ENCODE peak calls at places on chromosome 10, in four cellular contexts. E is uterus, B is HCT116, C is upper lobe of left lung. U is an unnamed sample.

GRCh38 chr10:75035975-75036708 is 75.3 kb upstream of the SAMD8 start:
- DNase-seq in C (no peak), B (no peak), E (no peak), U (no peak)

GRCh38 chr10:96910488-96911395 is 78.6 kb downstream of the LCOR start:
- DNase-seq in B (peak), C (no peak), E (no peak), U (no peak)

GRCh38 chr10:28250782-28251181 is 52.1 kb downstream of the MPP7 start:
- DNase-seq in E (no peak), B (no peak), C (no peak), U (no peak)

GRCh38 chr10:114172776-114173555 is 1.0 kb downstream of the CCDC186 start:
- DNase-seq in C (no peak), B (no peak), E (no peak), U (no peak)

GRCh38 chr10:33122014-33122788 is 164.2 kb upstream of the ITGB1 start:
- DNase-seq in E (no peak), C (no peak), B (no peak), U (no peak)

GRCh38 chr10:109992485-109992884 is 15.3 kb upstream of the ADD3 start:
- DNase-seq in C (no peak), B (no peak), E (no peak), U (no peak)

GRCh38 chr10:106169241-106169640 is 995.3 kb downstream of the SORCS1 start:
- DNase-seq in B (no peak), E (no peak), C (no peak), U (no peak)

GRCh38 chr10:77835669-77836086 is 90.9 kb downstream of the DLG5 start:
- DNase-seq in B (no peak), E (no peak), C (no peak), U (no peak)

GRCh38 chr10:80718024-80718423 is 180.3 kb downstream of the SH2D4B start:
- DNase-seq in B (no peak), C (no peak), E (no peak), U (no peak)

GRCh38 chr10:119595715-119596515 is 849 bp downstream of the TIAL1 start:
- DNase-seq in B (no peak), C (peak), E (peak), U (peak)

GRCh38 chr10:110818311-110819257 is 53.1 kb upstream of the PDCD4 start:
- DNase-seq in B (no peak), C (no peak), E (no peak), U (no peak)

GRCh38 chr10:118827466-118828155 is 72.8 kb upstream of the CACUL1 start:
- DNase-seq in B (no peak), E (no peak), C (no peak), U (peak)

GRCh38 chr10:126315471-126316177 is 72.7 kb downstream of the ADAM12 start:
- DNase-seq in B (no peak), E (no peak), C (no peak), U (no peak)

GRCh38 chr10:129761166-129761565 is 202.9 kb downstream of the EBF3 start:
- DNase-seq in C (peak), B (no peak), E (peak), U (no peak)

GRCh38 chr10:103842605-103843004 is 12.8 kb downstream of the SH3PXD2A start:
- DNase-seq in E (no peak), B (no peak), C (no peak), U (no peak)

GRCh38 chr10:7547825-7548224 is 118.9 kb downstream of the ITIH5 start:
- DNase-seq in E (no peak), B (no peak), C (no peak), U (no peak)

GRCh38 chr10:92735938-92736337 is 46.2 kb downstream of the HHEX start:
- DNase-seq in E (no peak), B (no peak), C (no peak), U (no peak)

GRCh38 chr10:51389415-51390342 is 309.7 kb downstream of the CSTF2T start:
- DNase-seq in C (no peak), E (peak), B (peak), U (peak)

GRCh38 chr10:60123668-60124067 is 217.3 kb upstream of the CCDC6 start:
- DNase-seq in B (no peak), C (no peak), E (no peak), U (no peak)

GRCh38 chr10:1662361-1663025 is 74.8 kb downstream of the ADARB2 start:
- DNase-seq in E (no peak), B (no peak), C (no peak), U (peak)

GRCh38 chr10:43075612-43076003 is 1.3 kb upstream of the RET start:
- DNase-seq in C (peak), B (peak), E (no peak), U (no peak)

GRCh38 chr10:14476641-14477407 is 146.1 kb upstream of the FRMD4A start:
- DNase-seq in E (no peak), C (no peak), B (no peak), U (no peak)

GRCh38 chr10:28818645-28819036 is 141.3 kb downstream of the BAMBI start:
- DNase-seq in C (no peak), B (no peak), E (no peak), U (no peak)

GRCh38 chr10:125097409-125098070 is 62.8 kb downstream of the CTBP2 start:
- DNase-seq in B (no peak), C (no peak), E (no peak), U (no peak)

GRCh38 chr10:124657806-124658205 is 86.4 kb downstream of the FAM53B start:
- DNase-seq in C (no peak), B (no peak), E (no peak), U (no peak)

GRCh38 chr10:23437987-23438546 is 808 bp upstream of the OTUD1 start:
- DNase-seq in C (peak), B (no peak), E (no peak), U (no peak)

GRCh38 chr10:4677296-4678021 is 148.5 kb upstream of the AKR1E2 start:
- DNase-seq in E (no peak), C (no peak), B (no peak), U (no peak)
- H3K27ac ChIP-seq in E (peak), C (peak), B (no peak), U (no peak)

DNA sequence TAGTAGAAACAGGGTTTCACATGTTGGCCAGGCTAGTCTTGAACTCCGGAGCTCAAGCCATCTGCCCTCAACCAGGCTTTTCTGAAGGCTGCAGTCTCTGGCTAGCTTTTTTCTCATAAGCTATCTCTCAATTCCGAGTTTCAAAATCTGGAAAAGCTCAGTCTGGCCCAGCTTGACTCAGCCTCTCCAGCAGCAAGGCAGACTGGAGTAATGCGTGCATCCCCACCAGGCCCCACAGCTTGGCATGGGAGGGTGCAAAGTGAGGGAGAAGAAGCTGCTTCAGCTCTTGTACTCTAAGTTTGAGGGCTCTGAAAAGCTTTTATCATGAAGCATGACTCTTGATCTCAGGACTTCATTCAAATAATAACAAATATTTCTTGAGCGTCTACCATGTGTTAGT is 4.8 kb downstream of the DHTKD1 start:
- DNase-seq in C (no peak), B (no peak), E (no peak), U (no peak)
- H3K4me3 ChIP-seq in C (no peak), B (no peak), E (no peak), U (no peak)

GRCh38 chr10:98088186-98088971 is 46.1 kb upstream of the R3HCC1L start:
- DNase-seq in C (no peak), B (no peak), E (no peak), U (no peak)
- TF ChIP-seq POLR2A in C (no peak), B (no peak), E (no peak), U (no peak)

GRCh38 chr10:6306917-6307316 is 104.2 kb downstream of the PFKFB3 start:
- DNase-seq in B (no peak), C (no peak), E (no peak), U (no peak)

GRCh38 chr10:6300784-6301180 is 98.0 kb downstream of the PFKFB3 start:
- DNase-seq in B (no peak), C (no peak), E (no peak), U (no peak)

GRCh38 chr10:6310977-6311376 is 108.2 kb downstream of the PFKFB3 start:
- DNase-seq in C (no peak), E (no peak), B (no peak), U (no peak)

GRCh38 chr10:6301482-6302083 is 98.9 kb downstream of the PFKFB3 start:
- DNase-seq in C (no peak), E (no peak), B (no peak), U (peak)

GRCh38 chr10:6305762-6306321 is 103.1 kb downstream of the PFKFB3 start:
- DNase-seq in E (no peak), C (no peak), B (no peak), U (no peak)
- H3K27ac ChIP-seq in E (no peak), C (no peak), B (no peak), U (no peak)

GRCh38 chr10:16799621-16800020 is 17.6 kb downstream of the RSU1 start:
- DNase-seq in E (no peak), C (no peak), B (no peak), U (no peak)
- H3K4me3 ChIP-seq in E (no peak), C (no peak), B (no peak), U (no peak)

U was measured in right lobe of liver.